ENCODE peak calls at places on chromosomes 11 and 22, in ten cellular contexts. One of them, this sample, is unnamed.

GRCh38 chr11:10934293-10934850 is 76.5 kb upstream of the ZBED5 start:
- DNase-seq in HFFc6: no peak
- DNase-seq in ELR: no peak
- DNase-seq in ureter: no peak
- DNase-seq in GM18507: no peak
- DNase-seq in anterior cingulate cortex: no peak
- DNase-seq in H9: peak
- DNase-seq in cerebellum: no peak
- DNase-seq in EL: no peak
- DNase-seq in upper lobe of right lung: no peak
- DNase-seq in this sample: no peak

GRCh38 chr22:41862530-41863266 is 29.8 kb downstream of the SREBF2 start:
- DNase-seq in HFFc6: peak
- DNase-seq in ELR: no peak
- DNase-seq in ureter: no peak
- DNase-seq in GM18507: peak
- DNase-seq in anterior cingulate cortex: no peak
- DNase-seq in H9: no peak
- DNase-seq in cerebellum: no peak
- DNase-seq in EL: peak
- DNase-seq in upper lobe of right lung: no peak
- DNase-seq in this sample: no peak

GRCh38 chr11:26143553-26144308 is 188.2 kb upstream of the ANO3 start:
- DNase-seq in HFFc6: no peak
- DNase-seq in ELR: no peak
- DNase-seq in ureter: no peak
- DNase-seq in GM18507: no peak
- DNase-seq in anterior cingulate cortex: no peak
- DNase-seq in H9: no peak
- DNase-seq in cerebellum: no peak
- DNase-seq in EL: no peak
- DNase-seq in upper lobe of right lung: no peak
- DNase-seq in this sample: no peak

GRCh38 chr11:111327908-111328624 is 29.7 kb downstream of the POU2AF3 start:
- DNase-seq in HFFc6: no peak
- DNase-seq in ELR: no peak
- DNase-seq in ureter: peak
- DNase-seq in GM18507: no peak
- DNase-seq in anterior cingulate cortex: peak
- DNase-seq in H9: peak
- DNase-seq in cerebellum: peak
- DNase-seq in EL: no peak
- DNase-seq in upper lobe of right lung: peak
- DNase-seq in this sample: no peak

GRCh38 chr11:33448461-33449130 is 191.4 kb downstream of the HIPK3 start:
- DNase-seq in HFFc6: peak
- DNase-seq in ELR: peak
- DNase-seq in ureter: no peak
- DNase-seq in GM18507: no peak
- DNase-seq in anterior cingulate cortex: no peak
- DNase-seq in H9: no peak
- DNase-seq in cerebellum: no peak
- DNase-seq in EL: no peak
- DNase-seq in upper lobe of right lung: no peak
- DNase-seq in this sample: no peak

GRCh38 chr11:35810045-35810444 is 133.8 kb upstream of the LDLRAD3 start:
- DNase-seq in HFFc6: no peak
- DNase-seq in ELR: no peak
- DNase-seq in ureter: no peak
- DNase-seq in GM18507: no peak
- DNase-seq in anterior cingulate cortex: no peak
- DNase-seq in H9: no peak
- DNase-seq in cerebellum: no peak
- DNase-seq in EL: no peak
- DNase-seq in upper lobe of right lung: no peak
- DNase-seq in this sample: no peak

GRCh38 chr22:50581950-50582561 is 593 bp downstream of the CHKB start:
- DNase-seq in HFFc6: no peak
- DNase-seq in ELR: peak
- DNase-seq in ureter: no peak
- DNase-seq in GM18507: no peak
- DNase-seq in anterior cingulate cortex: no peak
- DNase-seq in H9: no peak
- DNase-seq in cerebellum: no peak
- DNase-seq in EL: peak
- DNase-seq in upper lobe of right lung: no peak
- DNase-seq in this sample: no peak

GRCh38 chr11:32864555-32864954 is 28.1 kb upstream of the QSER1 start:
- DNase-seq in HFFc6: no peak
- DNase-seq in ELR: no peak
- DNase-seq in ureter: no peak
- DNase-seq in GM18507: no peak
- DNase-seq in anterior cingulate cortex: no peak
- DNase-seq in H9: no peak
- DNase-seq in cerebellum: no peak
- DNase-seq in EL: no peak
- DNase-seq in upper lobe of right lung: no peak
- DNase-seq in this sample: no peak

GRCh38 chr22:20258584-20259335 is 9.4 kb downstream of the RTN4R start:
- DNase-seq in HFFc6: no peak
- DNase-seq in ELR: no peak
- DNase-seq in ureter: no peak
- DNase-seq in GM18507: no peak
- DNase-seq in anterior cingulate cortex: no peak
- DNase-seq in H9: no peak
- DNase-seq in cerebellum: no peak
- DNase-seq in EL: no peak
- DNase-seq in upper lobe of right lung: no peak
- DNase-seq in this sample: no peak

GRCh38 chr11:11243258-11243789 is 109.7 kb downstream of the CSNK2A3 start:
- DNase-seq in HFFc6: no peak
- DNase-seq in ELR: no peak
- DNase-seq in ureter: peak
- DNase-seq in GM18507: no peak
- DNase-seq in anterior cingulate cortex: no peak
- DNase-seq in H9: no peak
- DNase-seq in cerebellum: no peak
- DNase-seq in EL: no peak
- DNase-seq in upper lobe of right lung: no peak
- DNase-seq in this sample: no peak

GRCh38 chr11:16607675-16608644 is 130.5 kb upstream of the C11orf58 start:
- DNase-seq in HFFc6: peak
- DNase-seq in ELR: peak
- DNase-seq in ureter: peak
- DNase-seq in GM18507: no peak
- DNase-seq in anterior cingulate cortex: peak
- DNase-seq in H9: peak
- DNase-seq in cerebellum: no peak
- DNase-seq in EL: peak
- DNase-seq in upper lobe of right lung: peak
- DNase-seq in this sample: peak

GRCh38 chr22:50310949-50311444 is 3.6 kb upstream of the PLXNB2 start:
- DNase-seq in HFFc6: no peak
- DNase-seq in ELR: no peak
- DNase-seq in ureter: no peak
- DNase-seq in GM18507: no peak
- DNase-seq in anterior cingulate cortex: no peak
- DNase-seq in H9: no peak
- DNase-seq in cerebellum: no peak
- DNase-seq in EL: no peak
- DNase-seq in upper lobe of right lung: no peak
- DNase-seq in this sample: no peak

GRCh38 chr11:66864924-66865697 is 8.2 kb downstream of the LRFN4 start:
- DNase-seq in HFFc6: no peak
- DNase-seq in ELR: no peak
- DNase-seq in ureter: no peak
- DNase-seq in GM18507: no peak
- DNase-seq in anterior cingulate cortex: no peak
- DNase-seq in H9: no peak
- DNase-seq in cerebellum: peak
- DNase-seq in EL: no peak
- DNase-seq in upper lobe of right lung: no peak
- DNase-seq in this sample: no peak

GRCh38 chr22:31872209-31872608 is 72.1 kb upstream of the YWHAH start:
- DNase-seq in HFFc6: no peak
- DNase-seq in ELR: peak
- DNase-seq in ureter: no peak
- DNase-seq in GM18507: no peak
- DNase-seq in anterior cingulate cortex: no peak
- DNase-seq in H9: peak
- DNase-seq in cerebellum: no peak
- DNase-seq in EL: no peak
- DNase-seq in upper lobe of right lung: no peak
- DNase-seq in this sample: no peak

GRCh38 chr11:44775366-44776356 is 48.9 kb downstream of the TSPAN18 start:
- DNase-seq in HFFc6: peak
- DNase-seq in ELR: peak
- DNase-seq in ureter: no peak
- DNase-seq in GM18507: peak
- DNase-seq in anterior cingulate cortex: no peak
- DNase-seq in H9: peak
- DNase-seq in cerebellum: no peak
- DNase-seq in EL: peak
- DNase-seq in upper lobe of right lung: no peak
- DNase-seq in this sample: no peak

GRCh38 chr11:48101044-48101733 is 115.4 kb upstream of the OR4B1 start:
- DNase-seq in HFFc6: no peak
- DNase-seq in ELR: no peak
- DNase-seq in ureter: peak
- DNase-seq in GM18507: no peak
- DNase-seq in anterior cingulate cortex: no peak
- DNase-seq in H9: no peak
- DNase-seq in cerebellum: no peak
- DNase-seq in EL: no peak
- DNase-seq in upper lobe of right lung: no peak
- DNase-seq in this sample: peak